ENCODE peak calls at places on chromosome 17, in eight cellular contexts. One of them, this sample, is unnamed.

GRCh38 chr17:80862341-80862969 is 129.2 kb upstream of the CHMP6 start:
- DNase-seq in A549: no peak
- DNase-seq in cardiac muscle cell: no peak
- DNase-seq in neural progenitor cell: no peak
- DNase-seq in body of pancreas: no peak
- DNase-seq in psoas muscle: peak; percentile 57
- DNase-seq in endothelial cell of umbilical vein: no peak
- DNase-seq in colonic mucosa: no peak
- DNase-seq in this sample: no peak

GRCh38 chr17:6539871-6540270 is 16.5 kb downstream of the PITPNM3 start:
- DNase-seq in A549: no peak
- DNase-seq in cardiac muscle cell: no peak
- DNase-seq in neural progenitor cell: no peak
- DNase-seq in body of pancreas: no peak
- DNase-seq in psoas muscle: no peak
- DNase-seq in endothelial cell of umbilical vein: no peak
- DNase-seq in colonic mucosa: no peak
- DNase-seq in this sample: no peak

GRCh38 chr17:37259030-37259735 is 116.6 kb upstream of the C17orf78 start:
- DNase-seq in A549: no peak
- DNase-seq in cardiac muscle cell: no peak
- DNase-seq in neural progenitor cell: no peak
- DNase-seq in body of pancreas: no peak
- DNase-seq in psoas muscle: no peak
- DNase-seq in endothelial cell of umbilical vein: peak; percentile 7
- DNase-seq in colonic mucosa: no peak
- DNase-seq in this sample: no peak

GRCh38 chr17:81561494-81561885 is 9.3 kb upstream of the FAAP100 start:
- DNase-seq in A549: no peak
- DNase-seq in cardiac muscle cell: no peak
- DNase-seq in neural progenitor cell: no peak
- DNase-seq in body of pancreas: no peak
- DNase-seq in psoas muscle: no peak
- DNase-seq in endothelial cell of umbilical vein: peak; percentile 47
- DNase-seq in colonic mucosa: no peak
- DNase-seq in this sample: no peak

GRCh38 chr17:46722662-46723285 is 95.7 kb downstream of the WNT3 start:
- DNase-seq in A549: no peak
- DNase-seq in cardiac muscle cell: no peak
- DNase-seq in neural progenitor cell: no peak
- DNase-seq in body of pancreas: no peak
- DNase-seq in psoas muscle: no peak
- DNase-seq in endothelial cell of umbilical vein: no peak
- DNase-seq in colonic mucosa: no peak
- DNase-seq in this sample: no peak

GRCh38 chr17:66915204-66915611 is 49.3 kb upstream of the CACNG4 start:
- DNase-seq in A549: peak; percentile 65
- DNase-seq in cardiac muscle cell: no peak
- DNase-seq in neural progenitor cell: peak; percentile 35
- DNase-seq in body of pancreas: peak; percentile 65
- DNase-seq in psoas muscle: peak; percentile 64
- DNase-seq in endothelial cell of umbilical vein: no peak
- DNase-seq in colonic mucosa: peak; percentile 58
- DNase-seq in this sample: peak; percentile 32

GRCh38 chr17:38325221-38325851 is 18.4 kb downstream of the GPR179 start:
- DNase-seq in A549: no peak
- DNase-seq in cardiac muscle cell: no peak
- DNase-seq in neural progenitor cell: peak; percentile 50
- DNase-seq in body of pancreas: no peak
- DNase-seq in psoas muscle: no peak
- DNase-seq in endothelial cell of umbilical vein: no peak
- DNase-seq in colonic mucosa: no peak
- DNase-seq in this sample: no peak

GRCh38 chr17:14886200-14886739 is 378.9 kb downstream of the PMP22 start:
- DNase-seq in A549: peak; percentile 31
- DNase-seq in cardiac muscle cell: peak; percentile 1
- DNase-seq in neural progenitor cell: peak; percentile 28
- DNase-seq in body of pancreas: no peak
- DNase-seq in psoas muscle: no peak
- DNase-seq in endothelial cell of umbilical vein: no peak
- DNase-seq in colonic mucosa: no peak
- DNase-seq in this sample: no peak

GRCh38 chr17:37834168-37834567 is 89.3 kb upstream of the HNF1B start:
- DNase-seq in A549: no peak
- DNase-seq in cardiac muscle cell: no peak
- DNase-seq in neural progenitor cell: no peak
- DNase-seq in body of pancreas: no peak
- DNase-seq in psoas muscle: no peak
- DNase-seq in endothelial cell of umbilical vein: no peak
- DNase-seq in colonic mucosa: no peak
- DNase-seq in this sample: no peak

GRCh38 chr17:50638851-50639767 is 4.4 kb downstream of the ABCC3 start:
- DNase-seq in A549: peak; percentile 100
- DNase-seq in cardiac muscle cell: no peak
- DNase-seq in neural progenitor cell: no peak
- DNase-seq in body of pancreas: peak; percentile 100
- DNase-seq in psoas muscle: peak; percentile 88
- DNase-seq in endothelial cell of umbilical vein: peak; percentile 93
- DNase-seq in colonic mucosa: peak; percentile 98
- DNase-seq in this sample: peak; percentile 98

GRCh38 chr17:16189791-16190348 is 25.5 kb downstream of the NCOR1 start:
- DNase-seq in A549: no peak
- DNase-seq in cardiac muscle cell: no peak
- DNase-seq in neural progenitor cell: no peak
- DNase-seq in body of pancreas: no peak
- DNase-seq in psoas muscle: no peak
- DNase-seq in endothelial cell of umbilical vein: no peak
- DNase-seq in colonic mucosa: no peak
- DNase-seq in this sample: no peak

GRCh38 chr17:16444258-16444886 is 29.0 kb downstream of the TRPV2 start:
- DNase-seq in A549: peak; percentile 37
- DNase-seq in cardiac muscle cell: no peak
- DNase-seq in neural progenitor cell: no peak
- DNase-seq in body of pancreas: peak; percentile 61
- DNase-seq in psoas muscle: no peak
- DNase-seq in endothelial cell of umbilical vein: no peak
- DNase-seq in colonic mucosa: no peak
- DNase-seq in this sample: no peak

GRCh38 chr17:82188001-82188961 is 24.4 kb downstream of the CCDC57 start:
- DNase-seq in A549: no peak
- DNase-seq in cardiac muscle cell: no peak
- DNase-seq in neural progenitor cell: no peak
- DNase-seq in body of pancreas: no peak
- DNase-seq in psoas muscle: peak; percentile 35
- DNase-seq in endothelial cell of umbilical vein: no peak
- DNase-seq in colonic mucosa: no peak
- DNase-seq in this sample: no peak

GRCh38 chr17:51725185-51725584 is 433.3 kb downstream of the CA10 start:
- DNase-seq in A549: no peak
- DNase-seq in cardiac muscle cell: no peak
- DNase-seq in neural progenitor cell: no peak
- DNase-seq in body of pancreas: no peak
- DNase-seq in psoas muscle: no peak
- DNase-seq in endothelial cell of umbilical vein: no peak
- DNase-seq in colonic mucosa: no peak
- DNase-seq in this sample: no peak

GRCh38 chr17:66507103-66507923 is 204.9 kb downstream of the PRKCA start:
- DNase-seq in A549: peak; percentile 76
- DNase-seq in cardiac muscle cell: no peak
- DNase-seq in neural progenitor cell: no peak
- DNase-seq in body of pancreas: peak; percentile 27
- DNase-seq in psoas muscle: no peak
- DNase-seq in endothelial cell of umbilical vein: peak; percentile 69
- DNase-seq in colonic mucosa: peak; percentile 57
- DNase-seq in this sample: peak; percentile 49

GRCh38 chr17:49862781-49863331 is 15.0 kb upstream of the TAC4 start:
- DNase-seq in A549: no peak
- DNase-seq in cardiac muscle cell: peak; percentile 74
- DNase-seq in neural progenitor cell: no peak
- DNase-seq in body of pancreas: no peak
- DNase-seq in psoas muscle: no peak
- DNase-seq in endothelial cell of umbilical vein: no peak
- DNase-seq in colonic mucosa: no peak
- DNase-seq in this sample: peak; percentile 42

GRCh38 chr17:43986225-43986981 is 18.0 kb upstream of the NAGS start:
- DNase-seq in A549: no peak
- DNase-seq in cardiac muscle cell: no peak
- DNase-seq in neural progenitor cell: no peak
- DNase-seq in body of pancreas: no peak
- DNase-seq in psoas muscle: no peak
- DNase-seq in endothelial cell of umbilical vein: no peak
- DNase-seq in colonic mucosa: no peak
- DNase-seq in this sample: no peak

GRCh38 chr17:15371731-15372130 is 30.3 kb upstream of the TEKT3 start:
- DNase-seq in A549: no peak
- DNase-seq in cardiac muscle cell: no peak
- DNase-seq in neural progenitor cell: no peak
- DNase-seq in body of pancreas: no peak
- DNase-seq in psoas muscle: no peak
- DNase-seq in endothelial cell of umbilical vein: no peak
- DNase-seq in colonic mucosa: no peak
- DNase-seq in this sample: no peak

GRCh38 chr17:74671031-74671771 is 41.5 kb downstream of the CD300LF start:
- DNase-seq in A549: peak; percentile 80
- DNase-seq in cardiac muscle cell: peak; percentile 95
- DNase-seq in neural progenitor cell: peak; percentile 97
- DNase-seq in body of pancreas: peak; percentile 74
- DNase-seq in psoas muscle: peak; percentile 85
- DNase-seq in endothelial cell of umbilical vein: peak; percentile 72
- DNase-seq in colonic mucosa: peak; percentile 80
- DNase-seq in this sample: peak; percentile 75

GRCh38 chr17:74497471-74497870 is 31.0 kb downstream of the CD300A start:
- DNase-seq in A549: no peak
- DNase-seq in cardiac muscle cell: no peak
- DNase-seq in neural progenitor cell: no peak
- DNase-seq in body of pancreas: no peak
- DNase-seq in psoas muscle: no peak
- DNase-seq in endothelial cell of umbilical vein: no peak
- DNase-seq in colonic mucosa: no peak
- DNase-seq in this sample: no peak

GRCh38 chr17:78426293-78426879 is 47.9 kb downstream of the PGS1 start:
- DNase-seq in A549: no peak
- DNase-seq in cardiac muscle cell: no peak
- DNase-seq in neural progenitor cell: no peak
- DNase-seq in body of pancreas: no peak
- DNase-seq in psoas muscle: no peak
- DNase-seq in endothelial cell of umbilical vein: no peak
- DNase-seq in colonic mucosa: no peak
- DNase-seq in this sample: no peak
- H3K27ac ChIP-seq in A549: no peak overlapping the region
- H3K27ac ChIP-seq in cardiac muscle cell: no peak overlapping the region
- H3K27ac ChIP-seq in neural progenitor cell: no peak overlapping the region
- H3K27ac ChIP-seq in body of pancreas: no peak overlapping the region
- H3K27ac ChIP-seq in psoas muscle: no peak overlapping the region
- H3K27ac ChIP-seq in endothelial cell of umbilical vein: no peak overlapping the region
- H3K27ac ChIP-seq in colonic mucosa: no peak overlapping the region
- H3K27ac ChIP-seq in this sample: no peak overlapping the region

DNA sequence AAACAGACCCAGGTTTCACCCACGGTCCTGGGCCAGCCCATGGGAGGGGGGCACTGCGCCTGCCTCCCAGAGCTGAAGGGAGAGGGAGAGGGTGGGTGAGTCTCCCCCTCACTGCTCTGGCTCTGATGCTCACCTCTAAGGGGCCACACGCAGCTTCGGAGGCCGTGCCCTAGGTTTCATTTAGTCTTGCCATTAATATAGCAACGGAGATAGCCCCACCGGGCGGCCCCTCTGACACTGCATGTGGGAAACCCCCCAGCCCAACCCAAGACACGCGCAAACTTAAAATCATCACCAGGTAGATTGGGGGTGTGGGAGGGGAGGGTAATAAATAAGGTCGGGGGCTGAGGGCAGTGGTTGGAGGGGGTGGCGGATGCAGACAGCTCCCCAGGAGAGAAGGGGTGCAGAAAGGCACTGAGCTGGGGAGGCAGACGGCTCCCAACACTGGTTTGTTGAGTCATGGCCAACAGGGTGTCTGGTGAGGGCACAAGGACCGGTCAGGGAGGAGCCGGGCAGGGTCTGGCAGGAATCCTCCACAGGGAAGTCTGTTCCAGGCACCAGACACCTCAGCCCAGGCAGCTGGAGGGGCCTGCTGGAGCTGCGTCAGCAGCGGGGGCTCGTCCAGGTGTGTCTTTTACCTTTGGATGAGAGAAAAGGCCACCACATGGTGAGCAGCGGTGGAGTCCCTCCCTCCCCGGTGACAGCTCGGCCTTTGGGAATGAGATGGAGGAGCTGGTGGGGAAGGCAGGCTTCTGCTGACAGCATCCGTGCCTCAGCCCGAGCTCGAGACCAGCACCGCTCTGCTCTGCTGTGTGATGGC is 32.0 kb upstream of the DOC2B start:
- DNase-seq in A549: no peak
- DNase-seq in cardiac muscle cell: no peak
- DNase-seq in neural progenitor cell: no peak
- DNase-seq in body of pancreas: no peak
- DNase-seq in psoas muscle: no peak
- DNase-seq in endothelial cell of umbilical vein: no peak
- DNase-seq in colonic mucosa: no peak
- DNase-seq in this sample: no peak
- TF ChIP-seq CTCF in A549: no peak
- TF ChIP-seq CTCF in cardiac muscle cell: no peak
- TF ChIP-seq CTCF in neural progenitor cell: no peak
- TF ChIP-seq CTCF in body of pancreas: no peak
- TF ChIP-seq CTCF in psoas muscle: no peak
- TF ChIP-seq CTCF in endothelial cell of umbilical vein: no peak
- TF ChIP-seq CTCF in colonic mucosa: no peak
- TF ChIP-seq CTCF in this sample: no peak

DNA sequence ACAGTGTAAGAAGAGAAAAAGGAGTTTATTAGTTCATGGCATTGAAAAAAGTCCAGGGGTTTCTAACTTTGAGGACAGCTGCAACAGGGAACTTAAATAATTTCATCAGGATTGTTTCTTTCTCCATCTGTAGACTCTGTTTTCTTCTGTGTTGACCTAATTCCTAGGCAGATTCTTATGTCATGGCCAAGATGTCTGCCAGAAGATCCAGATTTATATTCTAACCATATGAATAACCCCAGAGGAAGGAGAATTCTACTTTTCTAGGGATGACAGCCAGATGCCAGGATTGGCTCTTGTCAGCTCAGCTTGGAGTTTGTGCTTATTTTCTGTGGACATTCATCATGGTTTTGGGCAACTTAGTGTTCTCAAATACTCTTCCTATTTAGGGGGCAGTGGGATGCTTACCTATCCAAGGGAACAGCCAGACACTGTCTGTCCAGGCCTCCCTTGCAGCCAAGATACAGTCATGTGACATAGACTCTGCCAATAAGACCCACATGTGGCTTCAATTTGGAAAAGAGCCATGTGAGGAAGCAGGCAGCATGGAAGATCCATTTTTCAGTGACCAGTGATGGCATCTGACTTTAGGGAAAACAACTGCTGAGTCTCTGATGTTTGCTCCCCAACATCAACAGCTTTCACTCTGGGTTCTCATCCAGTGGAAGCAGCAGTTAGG is 18.2 kb downstream of the PCTP start:
- DNase-seq in A549: no peak
- DNase-seq in cardiac muscle cell: no peak
- DNase-seq in neural progenitor cell: no peak
- DNase-seq in body of pancreas: no peak
- DNase-seq in psoas muscle: no peak
- DNase-seq in endothelial cell of umbilical vein: no peak
- DNase-seq in colonic mucosa: no peak
- DNase-seq in this sample: no peak
- H3K27ac ChIP-seq in A549: peak overlapping the region; percentile 12
- H3K27ac ChIP-seq in cardiac muscle cell: no peak overlapping the region
- H3K27ac ChIP-seq in neural progenitor cell: no peak overlapping the region
- H3K27ac ChIP-seq in body of pancreas: no peak overlapping the region
- H3K27ac ChIP-seq in psoas muscle: peak overlapping the region; percentile 65
- H3K27ac ChIP-seq in endothelial cell of umbilical vein: no peak overlapping the region
- H3K27ac ChIP-seq in colonic mucosa: no peak overlapping the region
- H3K27ac ChIP-seq in this sample: peak overlapping the region; percentile 53

GRCh38 chr17:20998571-20999043 is 44.2 kb downstream of the USP22 start:
- DNase-seq in A549: no peak
- DNase-seq in cardiac muscle cell: no peak
- DNase-seq in neural progenitor cell: no peak
- DNase-seq in body of pancreas: no peak
- DNase-seq in psoas muscle: no peak
- DNase-seq in endothelial cell of umbilical vein: no peak
- DNase-seq in colonic mucosa: no peak
- DNase-seq in this sample: no peak
- TF ChIP-seq CTCF in A549: no peak
- TF ChIP-seq CTCF in cardiac muscle cell: no peak
- TF ChIP-seq CTCF in neural progenitor cell: no peak
- TF ChIP-seq CTCF in body of pancreas: no peak
- TF ChIP-seq CTCF in psoas muscle: no peak
- TF ChIP-seq CTCF in endothelial cell of umbilical vein: no peak
- TF ChIP-seq CTCF in colonic mucosa: no peak
- TF ChIP-seq CTCF in this sample: no peak